ENCODE peak calls at places on chromosomes 16 and 17, in seven cellular contexts. T is HCT116, I is H1, R is HepG2, Y is K562, A is SK-N-SH, H is GM12878. M is an unnamed sample.

GRCh38 chr16:56192644-56192960 is 1.3 kb downstream of the GNAO1 start:
- DNase-seq in T (no peak), I (no peak), R (no peak), Y (no peak), A (no peak), H (no peak), M (no peak)

GRCh38 chr17:19372866-19373505 is 5.3 kb upstream of the MAPK7 start:
- DNase-seq in T (no peak), I (no peak), R (no peak), Y (no peak), A (no peak), H (no peak), M (no peak)

GRCh38 chr17:68326681-68327080 is 35.4 kb downstream of the ARSG start:
- DNase-seq in T (no peak), I (no peak), R (no peak), Y (no peak), A (no peak), H (no peak), M (no peak)

GRCh38 chr16:79042886-79043285 is 557.7 kb downstream of the MAF start:
- DNase-seq in T (no peak), I (no peak), R (no peak), Y (no peak), A (no peak), H (no peak), M (no peak)

GRCh38 chr16:10421596-10421995 is 35.7 kb downstream of the ATF7IP2 start:
- DNase-seq in T (no peak), I (no peak), R (no peak), Y (no peak), A (no peak), H (no peak), M (no peak)

GRCh38 chr16:81582655-81583441 is 138.2 kb downstream of the CMIP start:
- DNase-seq in T (no peak), I (no peak), R (peak; percentile 79), Y (no peak), A (no peak), H (no peak), M (no peak)

GRCh38 chr17:64240261-64240740 is 22.8 kb downstream of the TEX2 start:
- DNase-seq in T (no peak), I (no peak), R (no peak), Y (peak; percentile 44), A (peak; percentile 39), H (no peak), M (peak; percentile 32)

GRCh38 chr17:1752425-1752941 is 9.4 kb upstream of the SERPINF1 start:
- DNase-seq in T (peak; percentile 45), I (no peak), R (no peak), Y (no peak), A (no peak), H (no peak), M (no peak)

GRCh38 chr17:49434821-49435581 is 20.3 kb upstream of the PHB1 start:
- DNase-seq in T (peak; percentile 74), I (peak; percentile 38), R (peak; percentile 74), Y (peak; percentile 96), A (peak; percentile 92), H (no peak), M (peak; percentile 78)

GRCh38 chr16:22946433-22946832 is 132.5 kb downstream of the HS3ST2 start:
- DNase-seq in T (no peak), I (no peak), R (no peak), Y (no peak), A (no peak), H (no peak), M (no peak)

GRCh38 chr17:41800601-41801373 is 11.0 kb downstream of the P3H4 start:
- DNase-seq in T (peak; percentile 92), I (peak; percentile 92), R (peak; percentile 86), Y (peak; percentile 74), A (peak; percentile 18), H (no peak), M (peak; percentile 86)

GRCh38 chr16:64534180-64534780 is 587.6 kb downstream of the CDH11 start:
- DNase-seq in T (no peak), I (no peak), R (no peak), Y (no peak), A (no peak), H (no peak), M (no peak)

GRCh38 chr17:41442772-41443171 is 2.0 kb upstream of the KRT38 start:
- DNase-seq in T (no peak), I (no peak), R (no peak), Y (no peak), A (no peak), H (no peak), M (no peak)

GRCh38 chr16:49858200-49859129 is 2.6 kb upstream of the ZNF423 start:
- DNase-seq in T (no peak), I (no peak), R (no peak), Y (peak; percentile 45), A (peak; percentile 82), H (no peak), M (no peak)

GRCh38 chr16:55242667-55243066 is 81.3 kb upstream of the IRX6 start:
- DNase-seq in T (no peak), I (no peak), R (no peak), Y (no peak), A (no peak), H (no peak), M (no peak)

GRCh38 chr16:9050102-9050830 is 41.2 kb upstream of the HAPSTR1 start:
- DNase-seq in T (no peak), I (peak; percentile 73), R (peak; percentile 52), Y (peak; percentile 53), A (peak; percentile 22), H (no peak), M (peak; percentile 36)

GRCh38 chr17:28045304-28045703 is 2.8 kb downstream of the NLK start:
- DNase-seq in T (no peak), I (no peak), R (no peak), Y (no peak), A (no peak), H (no peak), M (no peak)

GRCh38 chr16:67163164-67163902 is 1.2 kb upstream of the HSF4 start:
- DNase-seq in T (no peak), I (no peak), R (no peak), Y (no peak), A (peak; percentile 83), H (no peak), M (no peak)

GRCh38 chr16:4057439-4057877 is 58.8 kb downstream of the ADCY9 start:
- DNase-seq in T (no peak), I (no peak), R (no peak), Y (no peak), A (no peak), H (no peak), M (no peak)

GRCh38 chr16:85347213-85347591 is 234.9 kb upstream of the CIBAR2 start:
- DNase-seq in T (no peak), I (no peak), R (peak; percentile 23), Y (peak; percentile 75), A (peak; percentile 63), H (no peak), M (no peak)

GRCh38 chr17:40068584-40068916 is 5.8 kb downstream of the THRA start:
- DNase-seq in T (no peak), I (no peak), R (no peak), Y (no peak), A (no peak), H (no peak), M (no peak)

GRCh38 chr16:73354426-73354825 is 306.5 kb upstream of the ZFHX3 start:
- DNase-seq in T (no peak), I (no peak), R (no peak), Y (no peak), A (no peak), H (no peak), M (no peak)

GRCh38 chr16:85391769-85392583 is 221.1 kb upstream of the GSE1 start:
- DNase-seq in T (no peak), I (no peak), R (no peak), Y (no peak), A (no peak), H (no peak), M (peak; percentile 63)

GRCh38 chr16:12094537-12095265 is 118.2 kb downstream of the SNX29 start:
- DNase-seq in T (no peak), I (no peak), R (no peak), Y (no peak), A (no peak), H (no peak), M (no peak)

GRCh38 chr16:14232106-14232890 is 161.2 kb downstream of the MRTFB start:
- DNase-seq in T (no peak), I (no peak), R (no peak), Y (no peak), A (no peak), H (no peak), M (no peak)
- TF ChIP-seq JUND in T (no peak), I (no peak), R (no peak), Y (no peak), A (no peak), H (no peak), M (no peak)

DNA sequence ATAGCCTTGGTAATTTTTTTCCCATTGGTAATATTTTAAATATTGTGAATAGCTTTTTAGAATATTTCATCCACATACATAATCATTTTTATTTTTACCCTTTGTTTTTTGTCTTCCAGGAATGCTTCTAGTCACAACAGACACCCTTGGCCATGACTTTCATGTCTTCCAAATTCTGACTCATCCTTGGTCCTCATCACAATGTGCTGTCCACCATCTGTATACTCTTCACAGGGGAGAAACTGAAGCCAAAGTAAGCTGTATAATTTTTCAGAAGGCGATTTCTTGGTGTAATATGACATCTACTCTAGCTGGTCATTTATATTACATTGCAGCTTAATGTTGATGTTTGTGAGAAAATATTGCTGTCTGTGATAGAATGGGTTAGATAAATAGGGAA is 269.4 kb downstream of the BCAS3 start:
- DNase-seq in T (no peak), I (no peak), R (no peak), Y (no peak), A (peak; percentile 9), H (no peak), M (no peak)
- TF ChIP-seq JUND in T (no peak), I (no peak), R (no peak), Y (no peak), A (peak; percentile 22), H (no peak), M (no peak)

GRCh38 chr17:13222931-13223330 is 205.1 kb upstream of the ELAC2 start:
- DNase-seq in T (no peak), I (no peak), R (no peak), Y (no peak), A (no peak), H (no peak), M (no peak)
- TF ChIP-seq JUND in T (no peak), I (no peak), R (no peak), Y (no peak), A (no peak), H (no peak), M (no peak)

GRCh38 chr17:75514299-75515228 is 773 bp downstream of the CASKIN2 start:
- DNase-seq in T (no peak), I (no peak), R (no peak), Y (peak; percentile 43), A (peak; percentile 64), H (no peak), M (peak; percentile 51)
- TF ChIP-seq JUND in T (no peak), I (no peak), R (no peak), Y (no peak), A (no peak), H (no peak), M (no peak)